ENCODE peak calls at places on chromosomes 6 and 20, in eight cellular contexts. E is IMR-90, U is fibroblast of mammary gland, X is esophagus squamous epithelium, K is PC-9, H is endodermal cell, T is bronchial epithelial cell, I is fibroblast of lung. F is an unnamed sample.

GRCh38 chr6:42904467-42904866 is 11.4 kb upstream of the PTCRA start:
- DNase-seq in E (no peak), U (no peak), H (no peak), K (no peak), X (no peak), I (no peak), T (no peak), F (no peak)

GRCh38 chr6:53133961-53134360 is 14.7 kb downstream of the GCM1 start:
- DNase-seq in T (no peak), K (no peak), H (no peak), X (no peak), I (no peak), U (no peak), E (no peak), F (no peak)

GRCh38 chr6:16576391-16577368 is 184.6 kb downstream of the ATXN1 start:
- DNase-seq in X (no peak), H (no peak), E (no peak), T (peak), I (no peak), K (no peak), U (no peak), F (no peak)

GRCh38 chr20:37920270-37920669 is 17.3 kb downstream of the VSTM2L start:
- DNase-seq in X (no peak), U (no peak), E (no peak), I (no peak), K (no peak), H (no peak), T (no peak), F (no peak)

GRCh38 chr6:134878136-134878535 is 71.8 kb downstream of the ALDH8A1 start:
- DNase-seq in E (no peak), X (no peak), H (no peak), K (no peak), T (no peak), I (no peak), U (no peak), F (no peak)

GRCh38 chr20:8912731-8913130 is 156.2 kb upstream of the PLCB4 start:
- DNase-seq in X (no peak), I (no peak), U (no peak), K (no peak), E (no peak), H (no peak), T (no peak), F (no peak)

GRCh38 chr6:16669227-16669626 is 92.0 kb downstream of the ATXN1 start:
- DNase-seq in H (no peak), I (no peak), X (no peak), K (peak), E (peak), U (peak), T (peak), F (no peak)

GRCh38 chr6:28349344-28349891 is 329 bp upstream of the ZKSCAN3 start:
- DNase-seq in I (no peak), X (no peak), E (no peak), U (no peak), H (no peak), K (no peak), T (no peak), F (no peak)

GRCh38 chr6:127103482-127103881 is 15.0 kb upstream of the RSPO3 start:
- DNase-seq in U (peak), K (no peak), T (peak), I (peak), E (peak), H (no peak), X (no peak), F (no peak)

GRCh38 chr6:30940361-30941001 is at the start of gene MUCL3:
- DNase-seq in I (no peak), X (no peak), E (no peak), K (no peak), U (no peak), H (no peak), T (no peak), F (no peak)

GRCh38 chr6:44237813-44238433 is 9.0 kb upstream of the HSP90AB1 start:
- DNase-seq in X (no peak), U (peak), I (peak), T (no peak), E (peak), K (peak), H (peak), F (peak)

GRCh38 chr6:44297063-44298038 is 15.8 kb downstream of the AARS2 start:
- DNase-seq in E (peak), U (no peak), K (peak), T (no peak), I (no peak), H (peak), X (no peak), F (peak)

GRCh38 chr6:26118999-26119398 is 31.8 kb downstream of the HFE start:
- DNase-seq in U (peak), I (no peak), H (no peak), E (peak), T (peak), K (no peak), X (no peak), F (no peak)

GRCh38 chr20:346033-346639 is 775 bp upstream of the NRSN2 start:
- DNase-seq in U (no peak), I (no peak), T (no peak), K (no peak), X (no peak), H (no peak), E (no peak), F (no peak)

GRCh38 chr20:34083137-34083536 is 28.9 kb downstream of the EIF2S2 start:
- DNase-seq in E (peak), K (peak), X (no peak), U (peak), I (peak), H (no peak), T (peak), F (peak)

GRCh38 chr20:21808863-21809664 is 103.6 kb downstream of the PAX1 start:
- DNase-seq in X (no peak), H (peak), E (no peak), U (peak), K (peak), T (no peak), I (no peak), F (peak)

DNA sequence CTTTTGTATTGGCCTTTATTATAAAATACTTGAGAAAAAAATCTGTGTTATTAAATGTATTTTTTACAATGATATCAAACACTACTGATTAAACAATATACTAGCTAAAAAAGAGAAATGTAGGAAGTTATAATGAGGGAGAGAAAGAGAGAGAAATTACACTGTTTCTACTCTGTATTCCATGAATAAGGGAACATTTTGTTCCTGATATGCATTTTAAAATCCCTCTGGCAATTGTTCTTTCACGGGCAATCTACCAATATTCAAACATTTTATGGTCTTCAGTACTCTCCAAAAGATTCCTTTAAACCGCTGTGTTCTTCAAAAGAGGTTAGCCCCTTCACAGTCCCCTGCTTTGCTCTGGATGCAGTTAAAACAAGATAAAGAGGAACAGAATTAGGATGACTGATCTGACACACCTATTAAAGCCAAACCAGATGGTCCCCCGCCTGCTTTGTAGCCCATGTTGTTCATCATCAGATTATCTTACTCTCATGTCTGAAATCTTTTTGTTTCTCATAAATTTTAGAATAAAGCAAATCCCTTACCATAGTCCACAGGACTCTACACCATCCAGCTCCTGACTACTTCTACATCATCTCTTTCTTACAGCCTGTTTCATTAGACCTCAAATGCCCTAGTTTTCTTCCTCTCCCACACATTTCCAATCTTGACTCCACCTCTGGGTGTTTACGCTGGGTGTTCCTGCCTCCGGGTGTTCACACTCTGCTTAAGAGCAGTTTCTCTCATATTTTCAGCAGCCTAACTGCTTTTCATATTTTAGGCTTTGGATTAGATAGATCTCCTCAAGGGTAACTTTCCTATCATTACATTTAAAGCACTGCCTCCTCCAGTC is 399.8 kb downstream of the COL12A1 start:
- DNase-seq in U (peak), T (no peak), E (no peak), X (no peak), K (no peak), I (no peak), H (no peak), F (peak)
- H3K4me3 ChIP-seq in U (no peak), T (no peak), E (no peak), X (no peak), K (no peak), I (no peak), H (no peak), F (no peak)

GRCh38 chr6:110544472-110544871 is 68.1 kb upstream of the SLC22A16 start:
- DNase-seq in T (no peak), U (no peak), I (no peak), E (no peak), K (no peak), H (peak), X (no peak), F (peak)

GRCh38 chr6:110541701-110542309 is 65.4 kb upstream of the SLC22A16 start:
- DNase-seq in U (peak), K (no peak), T (no peak), H (no peak), I (no peak), E (no peak), X (no peak), F (peak)

GRCh38 chr6:110545081-110545872 is 68.9 kb upstream of the SLC22A16 start:
- DNase-seq in T (peak), I (no peak), K (no peak), U (no peak), E (no peak), X (no peak), H (no peak), F (no peak)

GRCh38 chr6:110543106-110543505 is 66.7 kb upstream of the SLC22A16 start:
- DNase-seq in I (no peak), H (no peak), U (no peak), E (no peak), X (no peak), K (peak), T (peak), F (no peak)

DNA sequence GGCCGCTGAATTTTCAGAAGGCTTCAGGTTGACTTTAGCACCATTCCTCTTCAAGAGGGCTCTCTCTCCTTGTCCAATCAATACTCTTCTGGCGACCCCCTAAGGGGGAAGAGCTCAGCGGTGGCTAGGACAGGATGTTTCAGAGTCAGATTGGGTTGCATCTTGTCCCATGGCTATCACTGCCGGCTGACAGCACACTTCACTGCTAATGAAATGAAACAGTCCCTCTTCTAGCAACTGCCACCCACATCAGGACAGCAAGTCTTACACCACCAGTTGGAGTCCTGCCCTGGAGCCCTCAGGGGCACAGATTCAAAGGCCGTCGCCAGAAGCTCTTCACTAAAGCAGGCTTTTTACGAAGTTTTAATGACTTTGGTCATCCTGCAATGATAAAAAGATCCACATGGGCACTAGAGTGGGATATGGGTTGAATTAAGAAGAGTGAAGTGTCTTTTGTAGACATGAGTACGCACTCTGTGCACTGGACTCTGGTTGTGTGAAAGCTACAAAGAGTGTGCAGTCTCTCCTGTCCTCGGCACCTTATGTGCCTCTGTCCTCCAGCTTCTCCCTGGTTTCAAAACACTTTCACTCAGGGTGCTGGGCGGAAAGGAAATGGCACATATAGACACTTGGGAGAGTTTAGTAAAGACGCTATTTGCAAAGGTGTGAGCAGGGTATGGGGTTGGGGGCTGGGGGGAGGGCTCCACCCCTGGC is 66.1 kb upstream of the SLC22A16 start:
- DNase-seq in U (no peak), H (no peak), T (no peak), X (no peak), K (no peak), I (no peak), E (no peak), F (no peak)
- TF ChIP-seq CTCF in U (no peak), H (no peak), T (no peak), X (no peak), K (no peak), I (no peak), E (no peak), F (peak)

GRCh38 chr6:35804996-35805736 is at the start of gene LHFPL5:
- DNase-seq in H (peak), I (peak), T (no peak), X (no peak), U (no peak), K (peak), E (no peak), F (peak)
- H3K4me3 ChIP-seq in H (peak), I (no peak), T (no peak), X (no peak), U (no peak), K (peak), E (no peak), F (no peak)

GRCh38 chr6:50270427-50270826 is 220.7 kb upstream of the DEFB112 start:
- DNase-seq in H (no peak), E (no peak), I (peak), X (no peak), T (no peak), U (no peak), K (no peak), F (no peak)

GRCh38 chr6:50259903-50260302 is 210.2 kb upstream of the DEFB112 start:
- DNase-seq in H (no peak), T (no peak), U (no peak), X (no peak), K (no peak), E (no peak), I (no peak), F (no peak)

DNA sequence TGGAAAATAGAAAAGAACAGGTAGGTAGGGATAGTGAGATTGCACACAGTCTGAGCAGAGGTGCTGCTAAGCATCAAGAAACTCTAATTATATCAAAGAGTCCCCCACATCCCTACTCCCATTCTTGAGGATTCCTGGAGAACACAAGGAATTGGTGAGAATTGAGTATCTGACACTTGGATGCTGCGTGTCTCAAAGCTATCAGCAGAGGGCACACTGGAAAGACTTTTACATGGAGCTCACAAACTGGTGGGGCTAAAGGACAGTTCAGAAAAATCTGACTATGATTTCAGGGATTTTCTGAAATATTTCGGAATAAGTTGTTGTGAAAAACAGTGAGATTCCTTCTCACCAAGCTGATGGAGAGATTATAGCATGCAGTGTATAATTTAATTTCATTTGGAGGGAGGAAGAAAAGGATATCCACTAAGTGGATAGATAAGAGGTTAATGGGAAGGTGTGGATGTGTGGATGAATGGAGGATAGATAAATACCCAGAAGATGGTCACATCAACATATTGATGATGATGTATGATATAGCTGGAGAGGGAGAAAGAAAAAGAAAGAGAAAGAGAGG is 215.4 kb upstream of the DEFB112 start:
- DNase-seq in U (no peak), H (peak), T (peak), E (no peak), K (no peak), X (no peak), I (peak), F (no peak)
- TF ChIP-seq CTCF in U (no peak), H (peak), T (peak), E (peak), K (peak), X (no peak), I (peak), F (no peak)

DNA sequence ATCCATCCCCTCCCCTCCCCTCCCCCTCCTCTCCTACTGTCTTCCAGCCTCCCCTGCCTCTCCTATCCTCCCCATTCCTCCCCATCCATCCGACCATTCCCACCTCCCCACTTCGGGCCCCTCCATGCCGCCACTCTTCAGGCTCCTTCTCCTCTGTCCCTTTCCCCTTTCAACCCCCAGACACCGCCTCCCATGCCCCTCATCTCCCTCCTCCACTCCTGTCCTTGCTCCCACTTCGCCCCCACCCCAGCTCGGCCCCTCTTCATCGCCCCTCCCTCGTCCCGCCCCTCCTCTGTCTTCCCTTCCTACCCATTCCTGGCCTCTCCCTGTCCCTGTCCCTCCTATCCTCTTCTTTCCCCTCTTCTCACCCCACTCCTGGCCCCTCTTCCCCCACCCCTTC is 554 bp upstream of the CST3 start:
- DNase-seq in X (no peak), I (no peak), E (no peak), U (no peak), H (no peak), K (no peak), T (no peak), F (no peak)
- H3K4me3 ChIP-seq in X (no peak), I (no peak), E (no peak), U (no peak), H (no peak), K (no peak), T (no peak), F (no peak)

GRCh38 chr6:32519910-32520258 is 10.2 kb downstream of the HLA-DRB5 start:
- DNase-seq in I (no peak), X (no peak), E (no peak), H (no peak), K (no peak), U (no peak), T (no peak), F (no peak)
- TF ChIP-seq CTCF in I (no peak), X (no peak), E (no peak), H (no peak), K (no peak), U (no peak), T (no peak), F (no peak)

GRCh38 chr6:90190752-90191393 is 105.8 kb downstream of the BACH2 start:
- DNase-seq in E (no peak), K (no peak), I (no peak), U (no peak), T (no peak), H (no peak), X (no peak), F (no peak)
- H3K4me3 ChIP-seq in E (no peak), K (no peak), I (no peak), U (no peak), T (no peak), H (no peak), X (no peak), F (no peak)

F was measured in osteoblast.